ENCODE peak calls at places on chromosomes 7 and 10, in five cellular contexts. A is dorsolateral prefrontal cortex, X is PC-3, O is kidney epithelial cell, C is left ventricle myocardium inferior. V is an unnamed sample.
A peak's percentile ranks its signal among the peaks of the same experiment; 100 is the strongest.

GRCh38 chr10:33484787-33485186 is 150.3 kb upstream of the NRP1 start:
- DNase-seq in O (no peak), C (no peak), A (no peak), X (no peak), V (no peak)

GRCh38 chr7:116224492-116225098 is 14.3 kb downstream of the TES start:
- DNase-seq in C (no peak), A (no peak), O (no peak), X (no peak), V (no peak)

GRCh38 chr7:158054081-158054480 is 533.5 kb downstream of the PTPRN2 start:
- DNase-seq in C (no peak), A (no peak), O (no peak), X (no peak), V (no peak)

GRCh38 chr10:78584666-78585065 is 484.1 kb upstream of the ZMIZ1 start:
- DNase-seq in O (no peak), X (no peak), A (no peak), C (no peak), V (no peak)

GRCh38 chr10:72803119-72803505 is 90.4 kb upstream of the OIT3 start:
- DNase-seq in A (no peak), C (no peak), O (no peak), X (no peak), V (no peak)

GRCh38 chr7:6256709-6257535 is 15.5 kb downstream of the CYTH3 start:
- DNase-seq in O (no peak), A (no peak), C (peak; percentile 73), X (no peak), V (peak; percentile 57)

GRCh38 chr7:77331938-77332695 is 84.0 kb downstream of the GSAP start:
- DNase-seq in X (peak; percentile 90), O (peak; percentile 63), A (no peak), C (peak; percentile 31), V (peak; percentile 66)

GRCh38 chr7:88867158-88867557 is 71.6 kb upstream of the TEX47 start:
- DNase-seq in X (no peak), A (no peak), C (no peak), O (no peak), V (no peak)

GRCh38 chr7:144255471-144255897 is 9.1 kb downstream of the OR2A7 start:
- DNase-seq in A (no peak), C (no peak), X (no peak), O (no peak), V (no peak)

GRCh38 chr7:25877802-25878789 is 273.9 kb upstream of the NFE2L3 start:
- DNase-seq in A (no peak), C (no peak), O (no peak), X (no peak), V (no peak)

GRCh38 chr7:19970514-19970913 is 197.1 kb upstream of the TMEM196 start:
- DNase-seq in O (no peak), A (no peak), C (no peak), X (no peak), V (no peak)

GRCh38 chr10:105729428-105729827 is 1088.3 kb downstream of the SORCS3 start:
- DNase-seq in A (no peak), C (no peak), X (no peak), O (no peak), V (no peak)

GRCh38 chr7:79268730-79269129 is 184.7 kb downstream of the MAGI2 start:
- DNase-seq in X (no peak), O (no peak), A (no peak), C (no peak), V (no peak)

GRCh38 chr10:79488303-79488702 is 24.0 kb upstream of the EIF5AL1 start:
- DNase-seq in A (no peak), X (peak; percentile 100), O (peak; percentile 80), C (peak; percentile 71), V (peak; percentile 85)

GRCh38 chr10:3468919-3469638 is 296.5 kb upstream of the PITRM1 start:
- DNase-seq in C (peak; percentile 62), O (peak; percentile 75), X (peak; percentile 83), A (no peak), V (peak; percentile 68)

GRCh38 chr10:96959733-96960132 is 127.6 kb downstream of the LCOR start:
- DNase-seq in C (no peak), X (no peak), A (no peak), O (no peak), V (no peak)

GRCh38 chr7:50552139-50552538 is 13.1 kb downstream of the DDC start:
- DNase-seq in X (no peak), O (no peak), A (no peak), C (no peak), V (no peak)

GRCh38 chr7:137953043-137953691 is 48.7 kb downstream of the CREB3L2 start:
- DNase-seq in C (no peak), X (no peak), O (peak; percentile 78), A (no peak), V (no peak)

GRCh38 chr7:13067036-13067435 is 379.6 kb downstream of the ARL4A start:
- DNase-seq in O (no peak), A (no peak), X (no peak), C (no peak), V (no peak)

GRCh38 chr7:42597296-42597695 is 314.6 kb downstream of the C7orf25 start:
- DNase-seq in O (no peak), X (no peak), A (no peak), C (no peak), V (no peak)

GRCh38 chr10:35268791-35269257 is 67.5 kb upstream of the CCNY start:
- DNase-seq in O (no peak), A (no peak), X (no peak), C (no peak), V (no peak)

GRCh38 chr7:47709451-47709850 is 127.5 kb upstream of the TNS3 start:
- DNase-seq in O (no peak), X (no peak), C (no peak), A (no peak), V (no peak)

GRCh38 chr10:20281579-20281978 is 465.3 kb downstream of the PLXDC2 start:
- DNase-seq in A (no peak), X (no peak), C (no peak), O (no peak), V (no peak)

GRCh38 chr10:6757119-6757518 is 177.0 kb upstream of the PRKCQ start:
- DNase-seq in C (no peak), X (no peak), O (no peak), A (no peak), V (no peak)

GRCh38 chr7:65239707-65240352 is 133.8 kb upstream of the ZNF92 start:
- DNase-seq in A (no peak), X (peak; percentile 31), O (no peak), C (no peak), V (no peak)

GRCh38 chr7:70752794-70753241 is 379.1 kb upstream of the GALNT17 start:
- DNase-seq in X (no peak), A (no peak), O (peak; percentile 26), C (no peak), V (no peak)

GRCh38 chr10:121374121-121374520 is 224.1 kb downstream of the FGFR2 start:
- DNase-seq in O (no peak), X (no peak), C (no peak), A (no peak), V (no peak)

GRCh38 chr7:55099086-55099831 is 80.4 kb downstream of the EGFR start:
- DNase-seq in O (no peak), C (peak; percentile 63), X (no peak), A (no peak), V (no peak)

DNA sequence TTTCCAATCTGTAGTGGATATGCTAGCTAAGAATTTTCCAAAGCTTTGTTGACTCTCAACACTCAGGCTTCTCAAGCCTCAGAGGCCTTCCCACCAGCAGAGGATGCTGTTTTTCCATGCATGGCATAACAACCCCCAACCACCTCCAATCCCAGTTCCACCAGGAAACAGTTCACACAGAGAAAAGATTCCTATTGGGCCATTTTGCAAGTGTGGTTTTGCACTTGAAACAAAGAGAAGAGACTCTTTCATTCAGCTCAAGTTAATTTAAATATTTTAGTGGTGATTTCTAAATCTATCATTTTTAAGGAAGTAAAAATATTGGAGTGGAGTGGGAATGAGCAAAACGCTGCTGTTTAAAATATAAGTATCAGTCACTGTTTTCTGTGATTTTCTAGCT is 105.6 kb upstream of the COL1A2 start:
- DNase-seq in O (peak; percentile 55), C (peak; percentile 31), X (peak; percentile 85), A (no peak), V (peak; percentile 53)
- TF ChIP-seq CTCF in O (peak; percentile 99), C (peak; percentile 85), X (peak; percentile 96), A (peak; percentile 86), V (peak; percentile 65)

GRCh38 chr10:132169031-132169765 is 17.6 kb upstream of the DPYSL4 start:
- DNase-seq in A (no peak), O (no peak), C (no peak), X (no peak), V (peak; percentile 52)

GRCh38 chr10:132168571-132169030 is 18.1 kb upstream of the DPYSL4 start:
- DNase-seq in X (no peak), O (no peak), C (no peak), A (no peak), V (peak; percentile 44)

GRCh38 chr10:132170561-132171361 is 16.0 kb upstream of the DPYSL4 start:
- DNase-seq in C (no peak), X (no peak), O (no peak), A (no peak), V (peak; percentile 39)

GRCh38 chr10:132167976-132168375 is 18.8 kb upstream of the DPYSL4 start:
- DNase-seq in A (no peak), C (no peak), O (no peak), X (no peak), V (peak; percentile 3)

GRCh38 chr10:132169766-132170560 is 16.8 kb upstream of the DPYSL4 start:
- DNase-seq in A (no peak), C (no peak), O (no peak), X (no peak), V (peak; percentile 11)
- TF ChIP-seq CTCF in A (no peak), C (no peak), O (no peak), X (no peak), V (no peak)

GRCh38 chr7:2920041-2920440 is 75.9 kb upstream of the GNA12 start:
- DNase-seq in C (no peak), X (no peak), A (no peak), O (no peak), V (no peak)

GRCh38 chr7:2921748-2922147 is 77.6 kb upstream of the GNA12 start:
- DNase-seq in C (no peak), A (no peak), O (no peak), X (peak; percentile 12), V (no peak)

GRCh38 chr7:2922271-2922691 is 78.2 kb upstream of the GNA12 start:
- DNase-seq in O (no peak), C (no peak), A (no peak), X (no peak), V (no peak)

GRCh38 chr7:2922866-2923265 is 78.8 kb upstream of the GNA12 start:
- DNase-seq in A (no peak), O (no peak), C (no peak), X (no peak), V (no peak)

GRCh38 chr7:2920956-2921708 is 77.0 kb upstream of the GNA12 start:
- DNase-seq in X (peak; percentile 52), A (no peak), O (no peak), C (no peak), V (no peak)
- TF ChIP-seq CTCF in X (no peak), A (no peak), O (no peak), C (no peak), V (no peak)

DNA sequence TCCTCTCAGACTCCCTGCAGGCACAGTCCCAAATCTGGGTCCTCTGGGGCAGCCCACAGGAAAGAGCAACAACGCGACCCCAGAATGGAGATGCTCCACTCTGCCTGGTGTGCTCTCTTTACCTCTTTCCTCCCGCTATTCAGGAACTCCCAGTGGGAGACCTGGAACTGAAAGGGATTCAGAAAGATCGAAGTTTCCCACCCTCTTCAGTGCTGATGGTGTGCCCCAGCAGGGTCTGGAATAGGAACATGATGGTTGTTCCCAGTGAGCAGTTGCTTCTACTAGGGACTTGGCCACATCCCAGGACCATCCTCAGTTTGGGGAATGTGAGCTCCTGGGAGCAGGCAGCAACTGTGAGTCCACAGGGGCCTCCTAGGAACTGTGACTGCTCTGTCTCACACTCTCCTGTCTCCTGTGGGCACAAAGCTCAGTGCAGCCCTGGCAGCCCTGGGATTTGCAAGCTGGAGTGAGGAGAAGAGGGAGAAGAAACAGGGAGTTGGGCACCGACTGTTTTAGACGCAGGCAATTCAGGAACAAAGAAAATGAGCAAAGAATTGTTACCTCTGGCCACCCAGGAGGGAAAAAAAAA is 17.9 kb downstream of the OR6V1 start:
- DNase-seq in C (no peak), X (no peak), A (no peak), O (no peak), V (no peak)
- TF ChIP-seq CTCF in C (no peak), X (no peak), A (no peak), O (no peak), V (no peak)